ENCODE peak calls at places on chromosomes 7 and 10, in ten cellular contexts. Z, O, R, Y, J, T, N, W, L and H are unnamed samples. For H3K4me1, the result is how much of the 10 kb centered on the place peaks cover.

GRCh38 chr7:75669579-75669978 is 69.2 kb downstream of the HIP1 start:
- DNase-seq in Y (no peak), L (no peak), O (no peak), T (no peak), N (no peak), R (no peak), Z (no peak), W (no peak), J (no peak), H (no peak)

GRCh38 chr10:62959553-62959952 is 143.4 kb upstream of the EGR2 start:
- DNase-seq in R (no peak), W (no peak), L (no peak), J (no peak), Z (no peak), O (no peak), N (no peak), T (peak), Y (no peak), H (no peak)

GRCh38 chr7:54989826-54990225 is 29.0 kb upstream of the EGFR start:
- DNase-seq in R (no peak), W (no peak), T (no peak), Z (no peak), Y (no peak), J (no peak), N (no peak), L (no peak), O (no peak), H (no peak)

GRCh38 chr10:109887272-109887671 is 36.0 kb downstream of the XPNPEP1 start:
- DNase-seq in R (peak), L (no peak), Z (no peak), T (no peak), Y (no peak), J (no peak), O (no peak), W (no peak), N (no peak), H (no peak)

GRCh38 chr10:124323145-124323725 is 95.5 kb downstream of the OAT start:
- DNase-seq in W (no peak), T (peak), O (no peak), R (no peak), J (no peak), Z (no peak), N (no peak), L (no peak), Y (no peak), H (no peak)

GRCh38 chr7:98864726-98865420 is 4.9 kb downstream of the TMEM130 start:
- DNase-seq in O (peak), Z (no peak), L (no peak), T (no peak), J (no peak), R (no peak), Y (no peak), N (no peak), W (no peak), H (no peak)

GRCh38 chr10:3046941-3047621 is 20.3 kb upstream of the PFKP start:
- DNase-seq in N (no peak), Z (no peak), O (no peak), T (no peak), J (no peak), W (no peak), L (no peak), R (peak), Y (no peak), H (no peak)

GRCh38 chr7:80916770-80917681 is 1.8 kb downstream of the SEMA3C start:
- DNase-seq in Z (no peak), T (peak), J (no peak), N (no peak), O (no peak), W (no peak), R (peak), L (no peak), Y (no peak), H (no peak)

GRCh38 chr10:86286591-86287421 is 79.8 kb downstream of the GRID1 start:
- DNase-seq in W (no peak), J (no peak), R (no peak), O (no peak), Y (no peak), L (no peak), Z (no peak), N (no peak), T (no peak), H (no peak)

GRCh38 chr7:30168800-30169584 is 34.2 kb downstream of the MTURN start:
- DNase-seq in N (no peak), Y (no peak), J (no peak), R (peak), O (no peak), W (no peak), T (peak), Z (no peak), L (no peak), H (no peak)

GRCh38 chr10:78309536-78310237 is 276.0 kb downstream of the RPS24 start:
- DNase-seq in T (no peak), Y (no peak), W (no peak), Z (no peak), O (no peak), N (no peak), J (no peak), R (no peak), L (no peak), H (no peak)

GRCh38 chr7:93858857-93859256 is 31.7 kb downstream of the TFPI2 start:
- DNase-seq in N (no peak), Y (no peak), Z (no peak), O (no peak), W (no peak), T (no peak), L (no peak), R (no peak), J (no peak), H (no peak)

GRCh38 chr10:132175401-132175800 is 11.3 kb upstream of the DPYSL4 start:
- DNase-seq in J (no peak), W (no peak), N (no peak), L (no peak), Y (no peak), R (no peak), T (no peak), Z (peak), O (peak), H (no peak)

GRCh38 chr7:79668292-79668691 is 214.8 kb upstream of the MAGI2 start:
- DNase-seq in O (no peak), N (no peak), T (no peak), L (no peak), W (no peak), J (no peak), Y (no peak), Z (no peak), R (no peak), H (no peak)

GRCh38 chr10:98424308-98425254 is 9.6 kb upstream of the PYROXD2 start:
- DNase-seq in L (no peak), Y (no peak), N (no peak), R (no peak), W (no peak), T (no peak), O (no peak), Z (no peak), J (no peak), H (no peak)

GRCh38 chr7:29565982-29566746 is 2.5 kb downstream of the PRR15 start:
- DNase-seq in R (no peak), L (no peak), Z (peak), J (no peak), W (no peak), O (no peak), Y (no peak), N (no peak), T (no peak), H (no peak)

GRCh38 chr7:139860090-139860773 is 31.2 kb downstream of the TBXAS1 start:
- DNase-seq in O (no peak), L (no peak), W (peak), N (no peak), Z (no peak), T (no peak), J (no peak), R (no peak), Y (no peak), H (no peak)

GRCh38 chr7:137970263-137970975 is 31.5 kb downstream of the CREB3L2 start:
- DNase-seq in N (no peak), W (peak), L (no peak), R (peak), Z (no peak), T (peak), J (no peak), O (peak), Y (no peak), H (no peak)

GRCh38 chr10:122986340-122986739 is 6.1 kb downstream of the PSTK start:
- DNase-seq in R (peak), L (no peak), J (no peak), Y (no peak), T (no peak), Z (no peak), O (no peak), W (no peak), N (no peak), H (no peak)

GRCh38 chr7:32501522-32501921 is 6.2 kb downstream of the AVL9 start:
- DNase-seq in J (no peak), W (no peak), N (no peak), O (no peak), R (peak), Y (no peak), L (no peak), T (peak), Z (no peak), H (peak)

GRCh38 chr7:150686030-150686626 is 622 bp downstream of the GIMAP2 start:
- DNase-seq in T (peak), W (no peak), J (no peak), R (no peak), Y (no peak), L (no peak), O (no peak), N (no peak), Z (no peak), H (no peak)

GRCh38 chr7:131039836-131040235 is 287.8 kb upstream of the MKLN1 start:
- DNase-seq in R (no peak), Y (no peak), J (no peak), O (no peak), T (no peak), N (no peak), W (no peak), Z (no peak), L (no peak), H (no peak)

GRCh38 chr7:156474241-156474743 is 166.3 kb upstream of the RNF32 start:
- DNase-seq in O (no peak), J (no peak), T (peak), W (no peak), R (peak), N (no peak), Z (no peak), L (no peak), Y (no peak), H (no peak)

GRCh38 chr7:152383341-152384234 is 52.2 kb downstream of the KMT2C start:
- DNase-seq in N (no peak), Y (no peak), W (no peak), L (no peak), R (peak), T (peak), O (no peak), J (no peak), Z (no peak), H (no peak)

GRCh38 chr10:119418401-119418800 is 124.1 kb downstream of the RGS10 start:
- DNase-seq in Y (no peak), J (no peak), T (no peak), R (no peak), W (no peak), L (no peak), O (no peak), Z (peak), N (no peak), H (no peak)

GRCh38 chr10:23343591-23344225 is 889 bp downstream of the C10orf67 start:
- DNase-seq in T (peak), O (peak), W (peak), N (peak), Z (peak), Y (peak), R (peak), L (no peak), J (no peak), H (no peak)

GRCh38 chr7:19133891-19134290 is 11.3 kb downstream of the FERD3L start:
- DNase-seq in Z (no peak), N (no peak), O (no peak), L (no peak), W (no peak), T (no peak), Y (no peak), J (no peak), R (peak), H (no peak)

GRCh38 chr7:73717025-73717807 is 2.3 kb downstream of the STX1A start:
- DNase-seq in T (no peak), Y (no peak), R (peak), Z (no peak), O (no peak), L (no peak), J (no peak), N (no peak), W (no peak), H (no peak)

GRCh38 chr7:73718905-73719805 is at the start of gene STX1A:
- DNase-seq in Z (peak), J (peak), Y (peak), N (peak), L (peak), R (peak), O (peak), W (peak), T (peak), H (peak)

GRCh38 chr7:73717991-73718405 is 1.5 kb downstream of the STX1A start:
- DNase-seq in N (peak), O (no peak), Z (no peak), R (peak), W (no peak), J (peak), L (peak), T (peak), Y (peak), H (peak)

GRCh38 chr7:73719806-73720169 is 319 bp upstream of the STX1A start:
- DNase-seq in L (peak), T (no peak), J (no peak), Z (no peak), Y (no peak), R (no peak), O (no peak), W (no peak), N (no peak), H (no peak)

GRCh38 chr7:73718438-73718881 is 1.0 kb downstream of the STX1A start:
- DNase-seq in O (no peak), T (peak), Y (no peak), R (no peak), J (no peak), Z (no peak), W (no peak), N (no peak), L (no peak), H (no peak)
- H3K4me1 ChIP-seq in O (under half), T (under half), Y (under half), R (under half), J (under half), Z (under half), W (under half), N (under half), L (under half), H (under half)

DNA sequence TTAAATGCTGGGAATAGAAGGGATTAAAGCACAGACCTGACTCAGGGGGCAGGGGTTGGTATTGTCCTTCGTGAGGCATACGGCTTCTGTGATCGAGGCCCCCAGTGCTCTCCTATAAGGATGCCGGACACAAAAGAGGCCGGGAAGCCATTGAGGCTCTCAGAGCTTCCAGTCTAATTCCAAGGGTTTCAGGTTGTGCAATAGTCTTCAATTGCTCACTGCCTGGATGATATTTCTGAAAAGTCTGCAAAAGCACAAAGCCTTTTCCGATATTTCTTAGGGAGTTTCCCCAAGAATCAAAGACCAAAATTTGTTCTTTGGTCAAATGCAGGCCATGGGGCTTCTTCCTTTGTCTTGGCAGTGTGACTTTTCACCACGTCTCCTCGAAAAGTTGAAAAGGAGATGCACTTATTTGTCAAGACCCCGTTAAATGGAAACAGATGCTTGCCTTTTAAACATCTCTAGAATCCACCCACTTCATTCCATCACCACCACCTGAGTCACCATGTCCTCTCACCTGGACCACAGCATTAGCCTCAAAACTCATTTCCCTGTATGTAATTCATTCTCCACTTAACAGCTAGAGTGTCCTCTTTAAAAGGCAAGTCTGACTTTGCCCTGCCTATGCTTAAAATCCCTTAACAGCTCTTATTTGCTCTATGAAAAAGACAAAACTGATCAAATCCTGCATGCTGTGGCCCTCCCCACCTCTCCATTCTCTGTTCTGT is 134.8 kb upstream of the NAMPT start:
- DNase-seq in Y (no peak), O (no peak), J (no peak), L (no peak), N (no peak), T (peak), Z (no peak), R (no peak), W (no peak), H (no peak)
- H3K4me1 ChIP-seq in Y (under half), O (under half), J (under half), L (under half), N (under half), T (half or more), Z (under half), R (under half), W (under half), H (under half)

DNA sequence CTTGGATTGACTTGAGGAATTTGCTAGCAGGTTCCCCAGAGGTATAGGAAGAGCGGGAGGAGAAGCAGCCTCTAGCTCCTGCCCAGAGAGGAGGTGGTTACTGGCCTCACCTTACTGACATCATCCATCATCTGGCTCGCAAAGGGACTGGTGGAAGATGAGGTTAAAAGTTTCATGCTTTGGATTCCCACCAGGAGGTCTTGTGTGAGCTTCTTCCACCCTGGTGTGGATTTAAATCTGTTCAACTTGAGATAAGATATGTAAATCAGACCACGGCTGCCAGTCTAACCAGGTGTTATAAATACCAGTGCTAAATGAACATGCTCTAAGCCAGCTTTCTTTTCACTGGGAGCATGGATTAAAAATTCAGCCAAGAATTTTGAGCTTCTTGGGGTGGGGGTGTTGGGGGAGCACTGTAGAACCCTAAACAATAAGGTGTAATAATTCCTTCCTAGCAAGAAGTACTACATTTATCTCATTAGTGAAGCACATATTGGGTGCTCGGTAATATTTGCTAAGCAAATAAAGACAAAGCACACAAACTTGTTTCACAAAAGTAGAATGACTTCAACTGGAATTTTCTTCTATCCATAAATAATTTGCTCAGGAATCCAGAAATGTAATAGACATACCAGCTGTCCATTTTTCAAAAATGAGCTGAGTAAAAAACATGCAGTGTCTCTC is 7.8 kb downstream of the PROSER2 start:
- DNase-seq in Z (no peak), T (peak), J (no peak), L (no peak), W (no peak), O (no peak), N (no peak), R (no peak), Y (no peak), H (no peak)
- H3K4me1 ChIP-seq in Z (under half), T (under half), J (under half), L (under half), W (under half), O (under half), N (under half), R (under half), Y (under half), H (under half)

DNA sequence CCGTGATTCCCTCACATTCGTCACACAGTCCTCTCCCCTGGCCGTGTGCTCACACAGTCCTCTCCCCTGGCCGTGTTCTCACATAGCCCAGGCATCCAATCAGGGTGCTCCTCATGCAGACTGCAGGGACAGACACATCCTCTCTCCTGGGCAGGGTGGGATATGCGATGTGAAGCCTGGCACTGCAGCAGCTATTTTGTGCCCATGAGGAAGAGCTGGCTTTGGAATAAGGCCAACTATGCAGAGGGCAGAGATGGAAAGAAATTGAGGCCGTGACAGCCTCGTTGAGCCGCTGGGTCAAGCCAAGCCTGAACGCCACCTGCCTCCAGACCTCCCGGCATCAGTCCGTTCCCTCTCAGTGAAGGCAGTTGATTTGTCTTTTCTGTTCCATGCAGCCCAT is 35.8 kb downstream of the FOXL3 start:
- DNase-seq in J (no peak), W (no peak), N (no peak), T (no peak), O (peak), Y (no peak), L (no peak), Z (no peak), R (no peak), H (no peak)
- H3K4me1 ChIP-seq in J (under half), W (under half), N (under half), T (under half), O (under half), Y (under half), L (under half), Z (under half), R (under half), H (under half)

DNA sequence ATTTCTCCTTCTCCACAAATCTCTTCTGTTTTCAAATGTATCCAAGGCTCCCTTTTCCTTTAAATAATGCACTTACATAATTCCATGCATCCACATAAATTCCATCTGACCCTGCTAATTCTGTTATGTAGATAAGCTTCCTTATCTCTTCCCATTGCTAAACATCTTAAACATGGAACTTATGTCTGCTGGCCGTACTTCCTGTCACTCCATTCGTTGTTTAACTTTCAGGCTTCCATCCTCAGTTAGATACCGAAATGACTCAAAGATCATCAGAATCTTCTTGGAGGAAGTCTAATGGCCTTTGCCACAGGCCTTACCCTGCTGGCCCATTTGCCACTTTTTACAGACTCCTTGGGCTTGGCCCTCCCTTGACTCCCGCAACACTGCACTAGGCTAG is 330.9 kb downstream of the GFRA1 start:
- DNase-seq in L (no peak), T (no peak), J (no peak), R (peak), W (no peak), N (no peak), O (no peak), Z (no peak), Y (no peak), H (no peak)
- H3K4me1 ChIP-seq in L (under half), T (under half), J (under half), R (under half), W (under half), N (under half), O (under half), Z (under half), Y (under half), H (under half)

GRCh38 chr7:73823873-73824597 is 6.8 kb upstream of the CLDN4 start:
- DNase-seq in T (no peak), Z (no peak), W (no peak), O (peak), J (no peak), R (no peak), Y (no peak), L (peak), N (no peak), H (no peak)

GRCh38 chr7:73823257-73823656 is 7.5 kb upstream of the CLDN4 start:
- DNase-seq in R (no peak), Z (no peak), O (peak), N (no peak), W (no peak), Y (no peak), L (no peak), J (no peak), T (no peak), H (no peak)

GRCh38 chr7:73820013-73820412 is 10.8 kb upstream of the CLDN4 start:
- DNase-seq in T (no peak), N (no peak), Y (no peak), L (no peak), W (no peak), J (no peak), R (no peak), O (peak), Z (no peak), H (no peak)

GRCh38 chr7:73824986-73825385 is 5.8 kb upstream of the CLDN4 start:
- DNase-seq in R (no peak), O (peak), Y (no peak), J (no peak), N (no peak), Z (no peak), L (no peak), W (no peak), T (no peak), H (no peak)

GRCh38 chr7:73822319-73823173 is 8.2 kb upstream of the CLDN4 start:
- DNase-seq in W (no peak), N (no peak), O (peak), L (no peak), R (peak), J (no peak), Y (no peak), Z (no peak), T (peak), H (no peak)
- H3K4me1 ChIP-seq in W (under half), N (under half), O (under half), L (under half), R (under half), J (under half), Y (under half), Z (under half), T (under half), H (under half)